ENCODE peak calls at places on chromosome 7, in six cellular contexts. L is fibroblast of lung; V is AG08395; Q is activated CD4-positive, alpha-beta T cell treated with anti-CD3 and anti-CD28 coated beads for 24 hours; C is iris pigment epithelial cell; A is nephron progenitor cell. I is an unnamed sample.

GRCh38 chr7:22569586-22570321 is 69.8 kb upstream of the STEAP1B start:
- DNase-seq in L (peak), V (no peak), Q (no peak), C (peak), A (no peak), I (no peak)

GRCh38 chr7:140674899-140675701 is 2.4 kb downstream of the ADCK2 start:
- DNase-seq in L (peak), V (peak), Q (no peak), C (peak), A (peak), I (no peak)

GRCh38 chr7:86953653-86954336 is 105.7 kb downstream of the ELAPOR2 start:
- DNase-seq in L (no peak), V (no peak), Q (no peak), C (no peak), A (no peak), I (no peak)

GRCh38 chr7:35365523-35365922 is 111.6 kb upstream of the TBX20 start:
- DNase-seq in L (no peak), V (no peak), Q (no peak), C (no peak), A (no peak), I (no peak)

GRCh38 chr7:101112233-101112632 is 14.7 kb upstream of the SERPINE1 start:
- DNase-seq in L (peak), V (no peak), Q (no peak), C (peak), A (no peak), I (no peak)

GRCh38 chr7:143295870-143296269 is 7.7 kb downstream of the CASP2 start:
- DNase-seq in L (peak), V (no peak), Q (no peak), C (peak), A (no peak), I (no peak)

GRCh38 chr7:55964802-55965470 is 551 bp downstream of the NIPSNAP2 start:
- DNase-seq in L (peak), V (peak), Q (peak), C (peak), A (peak), I (no peak)

GRCh38 chr7:138460176-138460648 is at the start of gene TRIM24:
- DNase-seq in L (no peak), V (no peak), Q (peak), C (no peak), A (no peak), I (no peak)

GRCh38 chr7:159038066-159038465 is 106.6 kb downstream of the VIPR2 start:
- DNase-seq in L (no peak), V (no peak), Q (no peak), C (no peak), A (no peak), I (no peak)

GRCh38 chr7:2006921-2007381 is 225.8 kb downstream of the MAD1L1 start:
- DNase-seq in L (no peak), V (no peak), Q (no peak), C (no peak), A (peak), I (no peak)

GRCh38 chr7:80453699-80454340 is 58.0 kb downstream of the GNAT3 start:
- DNase-seq in L (peak), V (peak), Q (no peak), C (peak), A (no peak), I (no peak)

GRCh38 chr7:24713039-24713793 is 44.0 kb downstream of the GSDME start:
- DNase-seq in L (no peak), V (no peak), Q (no peak), C (no peak), A (no peak), I (no peak)

GRCh38 chr7:129989466-129989865 is 36.7 kb upstream of the UBE2H start:
- DNase-seq in L (no peak), V (no peak), Q (peak), C (no peak), A (no peak), I (no peak)

GRCh38 chr7:52249741-52250140 is 785.7 kb upstream of the POM121L12 start:
- DNase-seq in L (no peak), V (no peak), Q (no peak), C (no peak), A (no peak), I (no peak)

GRCh38 chr7:71886066-71886465 is 526.1 kb downstream of the CALN1 start:
- DNase-seq in L (no peak), V (no peak), Q (no peak), C (no peak), A (no peak), I (no peak)

GRCh38 chr7:85001493-85002345 is 185.1 kb downstream of the SEMA3D start:
- DNase-seq in L (no peak), V (no peak), Q (no peak), C (peak), A (no peak), I (no peak)

GRCh38 chr7:140439359-140439758 is 35.5 kb downstream of the RAB19 start:
- DNase-seq in L (no peak), V (no peak), Q (no peak), C (no peak), A (no peak), I (no peak)

GRCh38 chr7:8365499-8366110 is 67.8 kb upstream of the NXPH1 start:
- DNase-seq in L (no peak), V (no peak), Q (no peak), C (peak), A (no peak), I (no peak)

GRCh38 chr7:7573701-7574100 is 7.0 kb downstream of the MIOS start:
- DNase-seq in L (no peak), V (no peak), Q (no peak), C (no peak), A (no peak), I (no peak)

GRCh38 chr7:34452363-34452762 is 205.7 kb upstream of the NPSR1 start:
- DNase-seq in L (no peak), V (no peak), Q (no peak), C (no peak), A (no peak), I (no peak)

GRCh38 chr7:43658718-43659548 is 70.4 kb downstream of the COA1 start:
- DNase-seq in L (peak), V (peak), Q (no peak), C (peak), A (no peak), I (no peak)

GRCh38 chr7:55028011-55028410 is 9.2 kb downstream of the EGFR start:
- DNase-seq in L (peak), V (no peak), Q (no peak), C (no peak), A (no peak), I (no peak)

GRCh38 chr7:97014145-97014544 is 8.8 kb downstream of the DLX6 start:
- DNase-seq in L (no peak), V (no peak), Q (no peak), C (no peak), A (no peak), I (no peak)

GRCh38 chr7:80361948-80362347 is 149.9 kb downstream of the GNAT3 start:
- DNase-seq in L (no peak), V (no peak), Q (no peak), C (no peak), A (no peak), I (no peak)

GRCh38 chr7:17301491-17302101 is 3.1 kb downstream of the AHR start:
- DNase-seq in L (peak), V (no peak), Q (peak), C (peak), A (peak), I (no peak)

GRCh38 chr7:42198296-42198695 is 38.7 kb downstream of the GLI3 start:
- DNase-seq in L (no peak), V (peak), Q (no peak), C (no peak), A (no peak), I (no peak)

GRCh38 chr7:127758105-127758504 is 106.1 kb downstream of the SND1 start:
- DNase-seq in L (no peak), V (no peak), Q (no peak), C (peak), A (no peak), I (no peak)

GRCh38 chr7:155001756-155002410 is 1.0 kb downstream of the PAXIP1 start:
- DNase-seq in L (peak), V (no peak), Q (no peak), C (peak), A (no peak), I (no peak)

GRCh38 chr7:95213148-95213547 is 111.2 kb downstream of the PON1 start:
- DNase-seq in L (no peak), V (no peak), Q (no peak), C (no peak), A (no peak), I (no peak)

GRCh38 chr7:15801565-15801964 is 115.1 kb upstream of the MEOX2 start:
- DNase-seq in L (peak), V (peak), Q (no peak), C (peak), A (no peak), I (no peak)

GRCh38 chr7:147509052-147509480 is 1081.5 kb upstream of the C7orf33 start:
- DNase-seq in L (peak), V (peak), Q (no peak), C (peak), A (no peak), I (no peak)

GRCh38 chr7:128453836-128454804 is 1.6 kb upstream of the HILPDA start:
- DNase-seq in L (peak), V (peak), Q (no peak), C (peak), A (peak), I (no peak)

GRCh38 chr7:128869138-128869943 is 6.7 kb downstream of the ATP6V1F start:
- DNase-seq in L (peak), V (peak), Q (peak), C (peak), A (peak), I (peak)

GRCh38 chr7:12385364-12385786 is 18.3 kb downstream of the VWDE start:
- DNase-seq in L (no peak), V (no peak), Q (no peak), C (no peak), A (no peak), I (no peak)

GRCh38 chr7:126574838-126575250 is 677.9 kb downstream of the GRM8 start:
- DNase-seq in L (no peak), V (no peak), Q (no peak), C (peak), A (no peak), I (no peak)

GRCh38 chr7:124162667-124163066 is 129.8 kb upstream of the TMEM229A start:
- DNase-seq in L (peak), V (peak), Q (no peak), C (peak), A (no peak), I (no peak)

GRCh38 chr7:128932862-128933821 is 4.6 kb upstream of the IRF5 start:
- DNase-seq in L (no peak), V (no peak), Q (no peak), C (no peak), A (no peak), I (no peak)